ENCODE peak calls at places on chromosomes 4 and X, in six cellular contexts. W is fibroblast of mammary gland, Z is GM23338, L is esophagus squamous epithelium, Y is WERI-Rb-1, O is GM12864. I is an unnamed sample.

GRCh38 chrX:96979766-96980165 is 96.1 kb downstream of the RPA4 start:
- DNase-seq in W (no peak), Z (peak), L (no peak), Y (no peak), O (no peak), I (no peak)

GRCh38 chrX:119398974-119399771 is at the start of gene SLC25A43:
- DNase-seq in W (peak), Z (peak), L (no peak), Y (no peak), O (no peak), I (peak)

GRCh38 chr4:184538023-184538599 is 63.8 kb upstream of the IRF2 start:
- DNase-seq in W (peak), Z (peak), L (peak), Y (peak), O (peak), I (peak)

GRCh38 chr4:1855334-1856070 is 454 bp downstream of the LETM1 start:
- DNase-seq in W (no peak), Z (no peak), L (no peak), Y (peak), O (no peak), I (peak)

GRCh38 chrX:136747003-136747986 is 33.4 kb downstream of the ARHGEF6 start:
- DNase-seq in W (no peak), Z (no peak), L (no peak), Y (no peak), O (no peak), I (no peak)

GRCh38 chr4:85928775-85929585 is 430.9 kb downstream of the MAPK10 start:
- DNase-seq in W (peak), Z (no peak), L (no peak), Y (no peak), O (no peak), I (no peak)

GRCh38 chrX:118523920-118524319 is 28.3 kb downstream of the DOCK11 start:
- DNase-seq in W (no peak), Z (no peak), L (no peak), Y (no peak), O (no peak), I (no peak)

GRCh38 chrX:69968956-69969355 is 80.8 kb downstream of the AWAT2 start:
- DNase-seq in W (no peak), Z (no peak), L (no peak), Y (no peak), O (no peak), I (no peak)

GRCh38 chrX:118726887-118727685 is at the start of gene IL13RA1:
- DNase-seq in W (peak), Z (peak), L (no peak), Y (peak), O (no peak), I (peak)

GRCh38 chrX:25015486-25016360 is at the start of gene ARX:
- DNase-seq in W (peak), Z (peak), L (no peak), Y (peak), O (no peak), I (peak)

GRCh38 chr4:24598025-24598424 is 13.7 kb upstream of the DHX15 start:
- DNase-seq in W (no peak), Z (no peak), L (no peak), Y (no peak), O (no peak), I (no peak)

GRCh38 chr4:186781032-186781917 is 57.6 kb upstream of the FAT1 start:
- DNase-seq in W (no peak), Z (no peak), L (no peak), Y (no peak), O (no peak), I (no peak)

GRCh38 chr4:183618681-183619080 is 40.3 kb downstream of the RWDD4 start:
- DNase-seq in W (peak), Z (no peak), L (no peak), Y (peak), O (no peak), I (no peak)

GRCh38 chrX:38898261-38898660 is 97.0 kb downstream of the MID1IP1 start:
- DNase-seq in W (no peak), Z (peak), L (no peak), Y (no peak), O (no peak), I (no peak)

GRCh38 chrX:23752740-23753435 is 9.8 kb upstream of the ACOT9 start:
- DNase-seq in W (peak), Z (no peak), L (no peak), Y (no peak), O (no peak), I (no peak)

GRCh38 chr4:85777908-85778808 is 303.2 kb downstream of the ARHGAP24 start:
- DNase-seq in W (no peak), Z (no peak), L (no peak), Y (no peak), O (peak), I (peak)

GRCh38 chrX:74293343-74293946 is 10.5 kb upstream of the ZCCHC13 start:
- DNase-seq in W (peak), Z (peak), L (no peak), Y (peak), O (no peak), I (peak)

GRCh38 chr4:33013280-33013679 is 2293.1 kb downstream of the PCDH7 start:
- DNase-seq in W (no peak), Z (no peak), L (no peak), Y (no peak), O (no peak), I (no peak)

GRCh38 chr4:102169345-102169744 is 175.9 kb downstream of the SLC39A8 start:
- DNase-seq in W (no peak), Z (peak), L (no peak), Y (peak), O (no peak), I (no peak)

GRCh38 chr4:173301518-173302201 is 32.5 kb downstream of the HMGB2 start:
- DNase-seq in W (peak), Z (peak), L (no peak), Y (no peak), O (no peak), I (peak)

GRCh38 chr4:39204543-39204942 is 22.2 kb downstream of the WDR19 start:
- DNase-seq in W (no peak), Z (no peak), L (no peak), Y (no peak), O (no peak), I (no peak)

GRCh38 chr4:79225360-79225759 is 100.5 kb downstream of the NAA11 start:
- DNase-seq in W (no peak), Z (peak), L (no peak), Y (no peak), O (no peak), I (no peak)

GRCh38 chr4:93334003-93334402 is 494.6 kb upstream of the ATOH1 start:
- DNase-seq in W (no peak), Z (no peak), L (no peak), Y (no peak), O (no peak), I (no peak)

GRCh38 chrX:119573840-119574393 is 446 bp upstream of the UBE2A start:
- DNase-seq in W (peak), Z (peak), L (peak), Y (peak), O (no peak), I (peak)

GRCh38 chr4:66062044-66062443 is 391.8 kb upstream of the EPHA5 start:
- DNase-seq in W (peak), Z (no peak), L (no peak), Y (no peak), O (no peak), I (no peak)

GRCh38 chrX:9227276-9227675 is 193.3 kb upstream of the FAM9B start:
- DNase-seq in W (peak), Z (no peak), L (no peak), Y (no peak), O (no peak), I (no peak)

GRCh38 chrX:130343411-130343810 is 3.7 kb downstream of the SLC25A14 start:
- DNase-seq in W (no peak), Z (no peak), L (no peak), Y (no peak), O (no peak), I (no peak)

GRCh38 chr4:101232074-101232776 is 115.1 kb downstream of the PPP3CA start:
- DNase-seq in W (peak), Z (no peak), L (no peak), Y (no peak), O (no peak), I (no peak)

GRCh38 chr4:169668069-169668721 is 47.8 kb downstream of the CLCN3 start:
- DNase-seq in W (no peak), Z (no peak), L (no peak), Y (no peak), O (no peak), I (no peak)

GRCh38 chr4:148653681-148654080 is 211.5 kb upstream of the NR3C2 start:
- DNase-seq in W (no peak), Z (no peak), L (no peak), Y (no peak), O (no peak), I (no peak)

GRCh38 chr4:64158648-64159326 is 250.5 kb downstream of the TECRL start:
- DNase-seq in W (peak), Z (peak), L (no peak), Y (peak), O (peak), I (peak)

GRCh38 chrX:64187762-64188150 is 17.8 kb downstream of the AMER1 start:
- DNase-seq in W (no peak), Z (no peak), L (no peak), Y (no peak), O (no peak), I (no peak)

GRCh38 chrX:102975016-102975415 is 37.9 kb downstream of the RAB40AL start:
- DNase-seq in W (no peak), Z (no peak), L (no peak), Y (no peak), O (no peak), I (no peak)

GRCh38 chr4:17875402-17876070 is 64.8 kb downstream of the NCAPG start:
- DNase-seq in W (no peak), Z (no peak), L (no peak), Y (no peak), O (peak), I (peak)
- TF ChIP-seq CTCF in W (no peak), Z (no peak), L (no peak), Y (no peak), O (no peak), I (no peak)

GRCh38 chr4:132333723-132334045 is 815.4 kb upstream of the PCDH10 start:
- DNase-seq in W (peak), Z (no peak), L (no peak), Y (no peak), O (no peak), I (no peak)

GRCh38 chr4:132330994-132331393 is 818.1 kb upstream of the PCDH10 start:
- DNase-seq in W (no peak), Z (peak), L (no peak), Y (no peak), O (no peak), I (no peak)

GRCh38 chr4:132328761-132329160 is 820.3 kb upstream of the PCDH10 start:
- DNase-seq in W (no peak), Z (no peak), L (no peak), Y (no peak), O (no peak), I (no peak)

GRCh38 chr4:132334081-132334480 is 815.0 kb upstream of the PCDH10 start:
- DNase-seq in W (peak), Z (no peak), L (no peak), Y (no peak), O (no peak), I (no peak)

DNA sequence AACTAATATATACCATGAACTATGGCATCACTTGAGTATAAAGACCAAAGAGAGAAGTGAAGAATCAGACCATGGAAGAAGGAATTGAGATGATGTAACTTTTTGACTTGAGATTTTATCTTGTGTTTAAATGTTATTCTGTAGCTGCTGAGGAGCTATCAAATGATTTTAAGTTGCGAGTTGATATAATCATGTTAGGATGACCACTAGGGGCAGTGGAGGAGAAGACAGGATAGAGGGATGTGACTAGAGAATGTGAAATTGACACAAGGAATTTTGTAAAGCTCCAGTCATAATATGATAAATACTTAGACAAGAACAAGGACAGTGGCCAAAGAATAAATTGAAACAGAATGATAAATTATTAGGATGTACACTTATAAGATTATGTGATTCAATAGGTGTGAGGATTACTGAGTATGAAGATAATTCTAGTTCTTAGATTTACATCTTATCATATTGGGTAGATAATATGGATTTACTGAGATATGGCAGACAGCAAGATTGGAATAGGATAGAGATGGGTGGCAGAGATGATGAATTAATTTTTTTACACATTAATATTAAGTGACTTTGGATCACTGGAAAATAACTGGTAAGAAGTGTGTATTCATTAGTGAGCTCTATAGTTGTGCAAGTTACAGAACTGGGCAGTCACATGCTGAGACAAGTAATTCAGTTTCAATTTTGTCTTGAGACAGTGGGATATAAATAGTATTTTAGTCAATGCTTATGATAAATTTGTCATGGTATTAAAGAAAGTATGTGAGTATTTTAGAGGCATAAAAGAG is 816.0 kb upstream of the PCDH10 start:
- DNase-seq in W (peak), Z (peak), L (no peak), Y (no peak), O (no peak), I (no peak)
- TF ChIP-seq CTCF in W (peak), Z (peak), L (no peak), Y (peak), O (peak), I (no peak)

DNA sequence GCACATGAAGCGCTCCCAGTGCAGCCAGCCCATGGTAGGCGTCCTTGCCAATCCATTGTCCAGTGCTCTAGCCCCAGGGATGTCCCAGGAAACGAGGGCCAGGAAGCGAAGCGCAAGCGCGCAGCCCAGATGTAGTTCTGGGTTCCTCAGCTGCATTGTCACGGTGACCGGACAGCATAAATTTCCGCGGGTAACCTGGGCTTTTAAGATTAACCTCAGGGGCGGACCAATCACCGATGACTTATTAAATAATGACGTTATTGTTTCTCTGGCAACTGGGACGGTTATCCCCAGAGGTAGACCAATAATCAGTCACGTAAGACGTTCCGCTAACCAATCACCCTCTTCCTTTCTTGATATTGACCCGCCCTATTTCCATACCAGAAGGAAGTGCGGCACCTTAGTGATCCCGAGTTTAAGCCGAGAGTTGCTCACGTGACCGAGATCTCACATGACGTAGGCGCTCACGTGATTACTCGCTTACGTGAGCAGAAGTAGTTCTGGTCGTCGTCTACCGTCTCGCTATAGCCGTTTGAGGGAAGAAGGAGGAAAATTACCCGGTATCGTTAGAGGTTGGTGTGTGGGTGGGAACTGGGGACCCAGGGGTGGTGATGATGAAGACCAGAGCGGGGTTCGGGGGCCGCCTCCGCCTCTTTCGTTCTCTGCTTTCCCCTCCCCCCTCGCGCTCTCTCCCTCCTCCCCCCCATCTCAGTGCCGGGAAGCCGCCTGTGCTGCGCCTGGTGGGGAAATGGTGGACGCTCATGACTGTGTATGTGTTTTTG is at the start of the genes GLA and HNRNPH2:
- DNase-seq in W (peak), Z (peak), L (peak), Y (peak), O (peak), I (peak)
- TF ChIP-seq CTCF in W (no peak), Z (no peak), L (no peak), Y (no peak), O (peak), I (no peak)

GRCh38 chrX:21383546-21383945 is 9.3 kb downstream of the CNKSR2 start:
- DNase-seq in W (peak), Z (no peak), L (no peak), Y (no peak), O (no peak), I (no peak)

GRCh38 chrX:21384178-21384577 is 10.0 kb downstream of the CNKSR2 start:
- DNase-seq in W (no peak), Z (no peak), L (no peak), Y (no peak), O (no peak), I (no peak)

GRCh38 chrX:21382715-21383114 is 8.5 kb downstream of the CNKSR2 start:
- DNase-seq in W (no peak), Z (no peak), L (no peak), Y (no peak), O (no peak), I (no peak)
- TF ChIP-seq CTCF in W (peak), Z (peak), L (no peak), Y (no peak), O (no peak), I (no peak)

GRCh38 chrX:46375831-46376230 is 169.4 kb downstream of the ZNF674 start:
- DNase-seq in W (no peak), Z (no peak), L (no peak), Y (no peak), O (no peak), I (no peak)

GRCh38 chrX:46381630-46382029 is 163.6 kb downstream of the ZNF674 start:
- DNase-seq in W (peak), Z (peak), L (no peak), Y (peak), O (peak), I (peak)

GRCh38 chrX:46380148-46380752 is 165.0 kb downstream of the ZNF674 start:
- DNase-seq in W (no peak), Z (no peak), L (no peak), Y (no peak), O (no peak), I (no peak)

GRCh38 chrX:46374371-46374770 is 170.8 kb downstream of the ZNF674 start:
- DNase-seq in W (no peak), Z (no peak), L (no peak), Y (no peak), O (no peak), I (no peak)

GRCh38 chrX:46376246-46376885 is 168.9 kb downstream of the ZNF674 start:
- DNase-seq in W (peak), Z (peak), L (no peak), Y (peak), O (no peak), I (no peak)
- TF ChIP-seq CTCF in W (peak), Z (peak), L (no peak), Y (peak), O (no peak), I (no peak)

GRCh38 chr4:123659759-123660158 is 263.2 kb downstream of the SPRY1 start:
- DNase-seq in W (peak), Z (peak), L (no peak), Y (no peak), O (no peak), I (no peak)
- TF ChIP-seq CTCF in W (peak), Z (peak), L (peak), Y (peak), O (peak), I (no peak)

DNA sequence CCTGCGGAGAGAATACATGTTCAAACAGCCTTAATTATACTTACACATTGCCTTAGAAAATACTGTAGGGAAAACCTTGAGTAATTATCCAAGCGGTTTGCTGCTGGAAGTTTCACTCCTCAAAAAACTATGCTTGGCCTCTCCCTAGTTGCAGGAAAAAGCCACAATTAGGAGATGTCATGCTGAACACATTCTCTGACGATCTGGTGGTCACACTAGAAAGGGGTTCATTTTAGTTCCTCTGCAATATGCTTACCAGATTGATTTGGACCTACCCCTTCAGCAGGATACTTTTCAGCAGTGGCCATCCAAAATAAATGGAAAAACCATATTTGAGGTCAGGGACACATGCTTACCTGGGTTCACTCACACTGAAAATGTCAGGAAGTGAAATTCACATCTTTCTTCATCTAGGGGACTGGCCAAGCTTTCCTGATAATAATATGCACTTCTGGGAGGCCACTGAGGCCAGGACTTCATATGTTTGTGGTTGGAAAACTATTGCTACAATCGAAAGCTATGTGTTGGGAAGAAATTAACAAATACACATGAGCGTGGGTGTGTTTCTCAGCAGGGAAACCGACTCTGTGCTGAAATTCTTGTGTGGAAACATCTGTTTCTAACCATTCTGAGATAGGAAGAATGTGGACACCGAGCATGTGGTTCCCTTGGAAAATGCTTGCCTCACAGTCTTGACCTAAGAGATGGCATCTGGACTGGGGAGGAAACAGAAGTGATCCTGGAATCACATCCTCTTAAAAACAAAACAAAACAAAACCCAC is 68.8 kb downstream of the ATXN3L start:
- DNase-seq in W (peak), Z (no peak), L (no peak), Y (no peak), O (no peak), I (no peak)
- TF ChIP-seq CTCF in W (no peak), Z (no peak), L (no peak), Y (no peak), O (no peak), I (no peak)

GRCh38 chr4:154722262-154722661 is 21.5 kb upstream of the LRAT start:
- DNase-seq in W (no peak), Z (no peak), L (no peak), Y (no peak), O (no peak), I (no peak)
- TF ChIP-seq CTCF in W (no peak), Z (no peak), L (no peak), Y (no peak), O (no peak), I (no peak)

GRCh38 chr4:157013656-157014055 is 42.1 kb upstream of the PDGFC start:
- DNase-seq in W (peak), Z (no peak), L (no peak), Y (no peak), O (no peak), I (no peak)

GRCh38 chr4:157012296-157012695 is 40.7 kb upstream of the PDGFC start:
- DNase-seq in W (no peak), Z (no peak), L (no peak), Y (no peak), O (no peak), I (no peak)

GRCh38 chr4:157018920-157019490 is 47.4 kb upstream of the PDGFC start:
- DNase-seq in W (no peak), Z (no peak), L (no peak), Y (no peak), O (no peak), I (no peak)

GRCh38 chr4:157012781-157013180 is 41.2 kb upstream of the PDGFC start:
- DNase-seq in W (peak), Z (no peak), L (no peak), Y (no peak), O (no peak), I (no peak)

GRCh38 chr4:157014621-157015591 is 43.3 kb upstream of the PDGFC start:
- DNase-seq in W (peak), Z (peak), L (no peak), Y (no peak), O (no peak), I (no peak)
- TF ChIP-seq CTCF in W (peak), Z (no peak), L (no peak), Y (no peak), O (no peak), I (no peak)

I was measured in GM20000.